ENCODE peak calls at places on chromosomes 1 and 21, in eight cellular contexts. X is PC-3, R is neural progenitor cell, H is SK-N-SH, M is GM23338, C is MM.1S, V is HCT116, G is OCI-LY7. U is an unnamed sample.

GRCh38 chr1:205346956-205347574 is 9.7 kb downstream of the KLHDC8A start:
- DNase-seq in G (no peak), X (peak), V (no peak), H (no peak), C (no peak), R (no peak), M (peak), U (no peak)

GRCh38 chr1:91282695-91283420 is 121.8 kb downstream of the HFM1 start:
- DNase-seq in H (peak), M (peak), V (peak), G (peak), R (peak), C (peak), X (peak), U (peak)

GRCh38 chr1:209335090-209335692 is 248.3 kb upstream of the CAMK1G start:
- DNase-seq in H (peak), G (peak), V (peak), M (peak), R (peak), X (peak), C (peak), U (peak)

GRCh38 chr1:16191916-16192545 is 20.4 kb downstream of the ARHGEF19 start:
- DNase-seq in V (no peak), G (no peak), C (no peak), X (no peak), H (no peak), R (no peak), M (no peak), U (no peak)

GRCh38 chr1:225877570-225877969 is 4.6 kb downstream of the TMEM63A start:
- DNase-seq in X (peak), R (peak), M (peak), C (peak), G (peak), H (peak), V (no peak), U (peak)

GRCh38 chr1:183598386-183598785 is 8.1 kb upstream of the NCF2 start:
- DNase-seq in C (peak), X (no peak), R (no peak), V (no peak), M (no peak), H (no peak), G (no peak), U (no peak)

GRCh38 chr1:48916121-48917069 is 139.7 kb upstream of the BEND5 start:
- DNase-seq in M (peak), G (peak), H (peak), V (peak), X (peak), R (peak), C (peak), U (peak)

GRCh38 chr1:45334308-45335245 is 5.4 kb upstream of the TOE1 start:
- DNase-seq in X (peak), H (no peak), G (peak), V (no peak), M (peak), C (no peak), R (peak), U (peak)

GRCh38 chr1:15334995-15335394 is 74.7 kb upstream of the EFHD2 start:
- DNase-seq in X (no peak), G (no peak), V (no peak), C (no peak), R (no peak), M (no peak), H (no peak), U (no peak)

GRCh38 chr1:115807723-115808122 is 33.2 kb downstream of the NHLH2 start:
- DNase-seq in X (peak), M (peak), C (peak), V (peak), R (peak), H (peak), G (peak), U (peak)

GRCh38 chr1:26697441-26697977 is 1.7 kb downstream of the ARID1A start:
- DNase-seq in V (no peak), M (no peak), R (no peak), G (peak), X (no peak), C (no peak), H (peak), U (peak)

GRCh38 chr1:26700711-26701110 is 4.9 kb downstream of the ARID1A start:
- DNase-seq in V (no peak), H (no peak), G (peak), M (no peak), C (peak), R (no peak), X (no peak), U (no peak)

GRCh38 chr1:26696191-26696644 is 403 bp downstream of the ARID1A start:
- DNase-seq in M (no peak), R (no peak), V (no peak), X (no peak), C (no peak), H (peak), G (no peak), U (no peak)

GRCh38 chr1:26696645-26697440 is 1.0 kb downstream of the ARID1A start:
- DNase-seq in G (peak), H (peak), R (peak), X (no peak), V (no peak), C (peak), M (no peak), U (peak)

DNA sequence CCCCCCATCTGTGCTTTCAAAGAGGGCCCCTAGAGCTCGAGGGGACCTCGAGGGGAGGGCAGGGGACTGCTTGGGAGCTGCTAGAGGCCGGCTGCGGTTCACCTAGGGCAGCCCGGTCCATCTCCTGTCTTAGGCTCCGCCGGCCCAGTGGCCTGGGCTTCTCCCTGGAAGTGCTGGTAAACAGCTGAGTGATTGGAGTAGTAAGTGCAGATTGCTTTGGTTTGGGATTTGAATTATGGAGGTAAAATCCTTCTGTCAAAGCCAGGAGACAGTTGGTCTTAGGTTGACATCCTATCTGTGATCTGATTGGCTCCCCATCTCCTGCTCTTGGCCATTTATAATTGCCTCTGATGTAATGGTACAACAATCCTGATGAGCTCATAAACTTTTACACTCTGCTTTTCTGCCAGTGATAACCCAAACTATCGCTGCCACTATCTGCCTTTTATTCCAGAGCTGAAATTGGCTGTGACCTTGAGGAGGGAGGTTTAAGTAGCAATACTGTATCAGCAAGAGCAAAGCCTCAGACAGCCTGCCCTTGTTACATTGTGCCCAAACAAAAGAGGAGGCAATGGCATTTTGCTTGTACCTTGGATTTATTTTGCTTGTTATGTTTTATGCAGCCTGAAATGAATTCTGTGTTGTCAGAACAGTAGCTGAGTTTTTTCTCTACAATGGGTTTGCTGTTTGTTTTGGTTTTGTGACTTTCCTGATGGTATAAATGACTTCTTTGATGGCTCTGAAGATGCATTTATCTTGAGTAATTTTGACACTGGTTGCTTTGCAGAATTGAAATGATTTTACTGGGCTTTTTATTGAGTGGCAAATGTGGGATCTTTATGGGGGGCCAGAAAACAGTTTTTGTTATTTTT is 2.4 kb downstream of the ARID1A start:
- DNase-seq in M (peak), R (peak), C (peak), G (peak), X (peak), H (peak), V (peak), U (peak)
- TF ChIP-seq EZH2phosphoT487 in M (no peak), R (no peak), C (no peak), G (no peak), X (no peak), H (no peak), V (no peak), U (no peak)

GRCh38 chr21:41642399-41642798 is 124.5 kb downstream of the RIPK4 start:
- DNase-seq in V (no peak), M (no peak), C (no peak), G (no peak), R (no peak), H (no peak), X (peak), U (no peak)
- H2AFZ ChIP-seq in V (peak), M (peak), C (no peak), G (no peak), R (peak), H (peak), X (peak), U (peak)

DNA sequence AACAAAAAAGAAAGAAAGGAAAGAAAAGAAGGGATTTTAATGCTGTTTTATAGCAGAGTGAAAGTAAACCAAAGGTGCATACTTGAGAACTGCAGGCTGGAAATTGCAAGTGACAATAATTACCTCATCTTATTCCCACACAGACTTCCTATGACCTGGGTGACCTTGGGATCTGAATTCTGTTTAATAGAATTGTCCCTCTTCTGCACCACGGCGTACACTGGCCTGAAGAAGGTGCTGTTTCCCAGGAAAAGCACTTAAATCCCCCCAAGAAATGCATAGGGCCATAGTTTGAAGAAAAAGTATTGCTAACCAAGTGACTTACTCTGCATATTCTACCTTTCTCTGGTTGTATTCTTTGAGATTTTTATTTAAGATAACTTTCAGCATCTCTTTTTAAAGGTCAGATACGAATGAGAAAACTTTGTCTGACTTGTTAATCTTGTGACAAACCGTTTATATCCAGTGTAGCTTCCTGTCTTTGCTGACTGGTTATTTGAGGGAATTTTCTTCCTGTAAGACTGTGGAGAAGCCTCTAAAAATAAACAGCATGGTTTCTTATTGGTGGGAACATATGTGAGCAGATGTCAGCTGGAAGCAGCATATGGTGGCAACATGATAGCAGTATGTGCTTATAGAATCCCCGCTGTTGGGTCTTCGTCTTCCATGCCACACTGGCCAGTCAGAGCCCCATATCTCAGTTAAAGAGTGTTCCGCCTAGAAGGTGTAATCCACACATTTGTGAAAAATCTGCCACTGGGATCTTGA is 16.3 kb downstream of the TGFB2 start:
- DNase-seq in M (peak), G (no peak), H (peak), R (peak), X (peak), V (peak), C (peak), U (peak)
- TF ChIP-seq CTCF in M (peak), G (peak), H (peak), R (peak), X (peak), V (peak), C (peak), U (peak)

DNA sequence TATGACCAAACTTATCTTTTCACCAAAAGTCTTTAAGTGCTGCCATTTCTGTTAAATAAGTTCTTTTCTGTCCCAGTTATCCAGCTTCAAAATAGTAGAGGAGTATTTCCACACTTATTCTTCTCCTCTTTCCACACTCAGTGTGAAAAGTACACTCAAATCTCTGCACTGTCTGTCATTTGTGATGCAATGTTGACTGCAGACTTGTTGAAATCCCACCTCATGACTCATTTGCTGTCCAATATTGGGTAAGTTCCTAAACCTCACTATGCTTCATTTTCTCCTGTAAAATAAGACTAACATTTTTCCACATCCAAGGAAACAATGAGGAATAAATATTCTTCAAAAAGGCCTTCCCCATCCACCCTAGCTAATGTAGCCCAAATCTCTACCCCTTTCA is 17.5 kb downstream of the LRRIQ3 start:
- DNase-seq in X (no peak), H (no peak), G (no peak), R (no peak), V (no peak), M (no peak), C (no peak), U (peak)
- TF ChIP-seq EZH2phosphoT487 in X (no peak), H (no peak), G (no peak), R (no peak), V (no peak), M (no peak), C (no peak), U (no peak)

GRCh38 chr1:213761845-213762407 is 225.8 kb upstream of the PROX1 start:
- DNase-seq in X (peak), H (no peak), V (no peak), G (no peak), R (no peak), M (peak), C (no peak), U (no peak)
- H2AFZ ChIP-seq in X (no peak), H (no peak), V (no peak), G (no peak), R (peak), M (peak), C (no peak), U (no peak)

DNA sequence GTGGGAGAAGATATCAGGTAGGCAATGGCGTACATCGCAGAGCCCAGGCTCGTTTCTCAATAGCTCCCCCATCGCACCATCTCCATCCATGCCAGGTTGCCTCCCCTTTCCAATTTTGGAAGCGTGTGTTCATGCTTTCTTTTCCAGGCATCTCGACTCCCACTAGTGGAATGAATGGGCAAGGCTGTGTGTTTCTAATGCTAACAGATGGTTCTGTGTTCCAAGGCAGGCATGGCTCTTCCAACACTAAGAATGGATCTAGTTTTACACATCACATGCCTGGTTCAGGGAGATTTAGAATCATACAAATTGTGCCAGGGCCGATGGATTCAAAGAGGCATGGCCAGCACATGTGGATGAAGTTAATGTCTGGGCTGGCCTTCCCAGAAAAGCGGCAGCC is 438.6 kb downstream of the PRDM2 start:
- DNase-seq in G (no peak), H (no peak), X (no peak), C (no peak), R (no peak), V (no peak), M (no peak), U (no peak)
- TF ChIP-seq CTCF in G (no peak), H (no peak), X (peak), C (no peak), R (no peak), V (no peak), M (no peak), U (peak)

GRCh38 chr1:17605582-17606344 is 66.3 kb downstream of the ARHGEF10L start:
- DNase-seq in X (no peak), C (no peak), H (no peak), R (no peak), V (no peak), M (no peak), G (no peak), U (peak)

GRCh38 chr1:17609529-17609928 is 70.0 kb downstream of the ARHGEF10L start:
- DNase-seq in X (no peak), G (no peak), M (no peak), V (no peak), H (no peak), R (no peak), C (no peak), U (no peak)

GRCh38 chr1:17606826-17607440 is 67.4 kb downstream of the ARHGEF10L start:
- DNase-seq in X (peak), R (peak), V (peak), G (peak), M (peak), H (peak), C (peak), U (peak)

GRCh38 chr1:17610085-17610484 is 70.6 kb downstream of the ARHGEF10L start:
- DNase-seq in C (no peak), R (no peak), G (no peak), V (no peak), M (no peak), X (no peak), H (no peak), U (no peak)

GRCh38 chr1:17607644-17608581 is 68.4 kb downstream of the ARHGEF10L start:
- DNase-seq in G (no peak), M (no peak), H (no peak), X (no peak), V (no peak), C (no peak), R (no peak), U (no peak)
- TF ChIP-seq EZH2phosphoT487 in G (no peak), M (no peak), H (no peak), X (no peak), V (no peak), C (no peak), R (no peak), U (no peak)

GRCh38 chr1:221032616-221033342 is 153.5 kb downstream of the HLX start:
- DNase-seq in H (no peak), C (no peak), M (no peak), X (peak), V (no peak), R (no peak), G (no peak), U (no peak)
- H2AFZ ChIP-seq in H (peak), C (no peak), M (no peak), X (no peak), V (no peak), R (no peak), G (no peak), U (no peak)

DNA sequence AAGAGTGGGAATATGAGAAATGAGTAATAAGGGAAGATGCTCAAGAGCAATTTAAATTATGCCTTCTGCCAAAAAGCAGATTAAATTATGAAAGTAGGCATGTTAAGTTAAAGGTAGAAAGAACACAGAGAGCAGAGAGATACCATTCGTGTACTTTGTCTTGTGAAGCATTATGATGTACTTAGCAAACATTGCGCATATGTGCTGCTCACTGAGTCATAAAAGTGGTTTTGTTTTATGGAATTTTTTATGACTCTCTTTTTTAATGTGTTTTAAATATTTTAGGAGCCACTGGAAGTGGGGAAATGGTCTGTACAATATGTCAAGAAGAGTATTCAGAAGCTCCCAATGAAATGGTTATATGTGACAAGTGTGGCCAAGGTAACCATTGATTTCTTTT is 35.3 kb downstream of the MTF2 start:
- DNase-seq in M (no peak), H (no peak), X (peak), G (no peak), V (no peak), C (no peak), R (no peak), U (no peak)
- TF ChIP-seq CTCF in M (no peak), H (no peak), X (no peak), G (no peak), V (no peak), C (no peak), R (no peak), U (no peak)

U was measured in hepatocyte.